ENCODE peak calls at places on chromosomes 6 and 20, in five cellular contexts. G is brain microvascular endothelial cell, S is astrocyte, C is neural progenitor cell, T is aorta. O is an unnamed sample.

GRCh38 chr20:47235853-47236638 is 120.5 kb downstream of the ZMYND8 start:
- DNase-seq in T (no peak), S (no peak), G (no peak), C (no peak), O (no peak)

GRCh38 chr6:13272131-13273046 is 55.9 kb downstream of the TBC1D7 start:
- DNase-seq in T (peak; percentile 87), S (peak; percentile 54), G (no peak), C (no peak), O (no peak)

GRCh38 chr6:28789553-28790083 is 134.2 kb downstream of the TRIM27 start:
- DNase-seq in S (peak; percentile 41), C (peak; percentile 54), G (peak; percentile 62), T (no peak), O (peak; percentile 69)

GRCh38 chr20:57251344-57251743 is 15.1 kb downstream of the BMP7 start:
- DNase-seq in G (peak; percentile 24), S (no peak), C (peak; percentile 27), T (no peak), O (no peak)

GRCh38 chr6:136306466-136306865 is 16.8 kb upstream of the BCLAF1 start:
- DNase-seq in C (no peak), S (no peak), G (no peak), T (no peak), O (no peak)

GRCh38 chr6:44226368-44227137 is 3.2 kb downstream of the SLC29A1 start:
- DNase-seq in T (no peak), S (no peak), G (no peak), C (no peak), O (no peak)

GRCh38 chr20:63612276-63612931 is 14.5 kb downstream of the GMEB2 start:
- DNase-seq in G (no peak), C (no peak), T (no peak), S (no peak), O (no peak)

GRCh38 chr6:155943635-155944034 is 488.0 kb upstream of the NOX3 start:
- DNase-seq in C (no peak), T (no peak), G (peak; percentile 27), S (peak; percentile 8), O (no peak)

GRCh38 chr6:30847421-30847970 is 36.8 kb upstream of the DDR1 start:
- DNase-seq in G (no peak), C (no peak), T (no peak), S (no peak), O (no peak)

GRCh38 chr6:76803038-76803580 is 660.2 kb downstream of the HTR1B start:
- DNase-seq in S (no peak), C (no peak), T (no peak), G (no peak), O (no peak)

GRCh38 chr20:7966176-7966575 is 25.9 kb upstream of the HAO1 start:
- DNase-seq in G (no peak), T (no peak), C (no peak), S (peak; percentile 5), O (no peak)

GRCh38 chr6:18022398-18023231 is 35.2 kb upstream of the KIF13A start:
- DNase-seq in T (no peak), S (peak; percentile 80), C (peak; percentile 95), G (peak; percentile 58), O (no peak)

GRCh38 chr6:2839195-2839981 is 2.3 kb downstream of the SERPINB1 start:
- DNase-seq in G (peak; percentile 49), S (peak; percentile 76), C (no peak), T (no peak), O (no peak)

GRCh38 chr20:20448891-20449290 is 81.0 kb downstream of the INSM1 start:
- DNase-seq in T (no peak), G (no peak), S (no peak), C (no peak), O (no peak)

GRCh38 chr6:66731310-66731709 is 1024.3 kb upstream of the EYS start:
- DNase-seq in G (no peak), S (no peak), C (no peak), T (no peak), O (no peak)

DNA sequence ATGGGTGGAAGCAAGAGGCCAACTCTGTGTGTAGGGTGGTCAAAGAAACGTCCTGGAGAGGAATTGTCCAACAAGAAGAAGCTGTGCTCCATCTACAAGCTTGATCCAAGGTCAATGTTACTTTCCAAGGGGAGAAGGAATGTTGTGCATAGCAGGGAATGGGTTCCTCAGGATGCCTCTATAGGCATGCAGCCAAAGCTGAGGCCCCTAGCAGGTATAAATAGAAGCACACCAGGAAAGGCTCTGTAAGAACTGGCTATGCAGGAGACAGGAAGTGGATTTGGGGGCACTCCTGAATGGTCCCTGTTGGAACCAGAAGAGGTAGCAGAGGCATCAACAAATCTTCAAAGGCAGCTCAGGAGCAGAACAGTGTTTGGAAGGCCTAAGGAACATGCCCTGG is 64.3 kb downstream of the FILIP1 start:
- DNase-seq in C (no peak), T (no peak), G (no peak), S (no peak), O (no peak)
- H3K4me3 ChIP-seq in C (no peak overlapping the region), T (no peak overlapping the region), G (no peak overlapping the region), S (no peak overlapping the region), O (no peak overlapping the region)

DNA sequence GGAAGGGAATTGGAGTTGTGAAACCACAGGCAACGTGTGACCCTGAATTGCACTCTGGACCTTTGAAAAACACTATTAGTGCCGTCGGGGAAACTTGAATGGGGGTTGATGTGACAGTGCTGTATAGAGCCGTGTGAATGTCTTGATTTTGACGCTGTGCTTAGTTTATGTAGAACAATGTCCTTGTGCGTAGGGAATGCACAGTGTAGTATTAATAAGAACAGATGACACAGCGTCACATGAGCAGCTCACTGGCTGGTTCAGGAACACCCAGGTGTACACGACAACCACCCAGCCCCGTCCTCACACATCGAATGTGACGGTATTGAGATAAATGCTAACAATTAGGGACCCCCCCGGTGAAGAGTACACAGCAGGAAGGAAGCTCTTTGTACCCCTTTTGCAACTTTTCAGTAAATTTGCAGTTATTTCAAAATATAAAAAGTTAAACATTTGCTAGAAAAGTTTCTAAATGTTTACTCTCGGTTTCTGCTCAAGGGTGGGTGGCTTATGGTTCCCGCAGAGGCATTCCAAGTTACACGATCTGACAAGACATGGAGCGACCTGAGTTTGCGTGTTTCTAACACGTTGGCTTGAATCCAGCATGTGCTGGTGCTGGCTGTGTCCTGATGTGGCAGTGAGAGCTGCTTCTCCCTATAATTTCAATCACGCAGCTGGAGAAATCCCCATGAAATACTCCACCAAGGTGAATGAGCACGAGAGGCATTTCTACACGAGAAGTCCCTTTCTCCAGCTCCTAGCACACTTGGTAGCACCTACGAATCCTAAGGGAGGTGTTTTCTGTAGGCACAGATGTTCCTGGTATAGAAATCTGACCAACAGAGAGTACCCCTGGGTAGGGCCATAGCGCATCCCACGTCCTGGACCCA is 208.0 kb upstream of the EXOC2 start:
- DNase-seq in C (no peak), S (no peak), T (no peak), G (no peak), O (no peak)
- H3K4me3 ChIP-seq in C (no peak overlapping the region), S (no peak overlapping the region), T (no peak overlapping the region), G (no peak overlapping the region), O (no peak overlapping the region)

GRCh38 chr20:49985617-49986016 is 2.8 kb downstream of the SNAI1 start:
- DNase-seq in G (no peak), T (no peak), C (no peak), S (no peak), O (no peak)

GRCh38 chr20:49987015-49987867 is 4.5 kb downstream of the SNAI1 start:
- DNase-seq in T (no peak), S (peak; percentile 56), C (peak; percentile 48), G (no peak), O (no peak)

GRCh38 chr20:49984426-49985153 is 1.8 kb downstream of the SNAI1 start:
- DNase-seq in G (no peak), T (no peak), S (no peak), C (no peak), O (no peak)

GRCh38 chr20:49985157-49985556 is 2.4 kb downstream of the SNAI1 start:
- DNase-seq in S (no peak), T (no peak), C (no peak), G (no peak), O (no peak)

GRCh38 chr20:49986049-49986448 is 3.3 kb downstream of the SNAI1 start:
- DNase-seq in G (no peak), S (no peak), C (no peak), T (no peak), O (no peak)
- H3K4me3 ChIP-seq in G (peak overlapping the region; percentile 97), S (peak overlapping the region; percentile 86), C (no peak overlapping the region), T (no peak overlapping the region), O (no peak overlapping the region)

GRCh38 chr20:9705722-9706476 is 133.0 kb downstream of the PAK5 start:
- DNase-seq in C (no peak), T (no peak), S (no peak), G (no peak), O (peak; percentile 27)
- H3K4me3 ChIP-seq in C (no peak overlapping the region), T (no peak overlapping the region), S (no peak overlapping the region), G (no peak overlapping the region), O (no peak overlapping the region)

GRCh38 chr6:129659590-129660345 is 50.2 kb downstream of the ARHGAP18 start:
- DNase-seq in S (no peak), T (no peak), G (no peak), C (no peak), O (no peak)
- H3K4me3 ChIP-seq in S (no peak overlapping the region), T (no peak overlapping the region), G (no peak overlapping the region), C (no peak overlapping the region), O (no peak overlapping the region)

GRCh38 chr6:39226606-39227300 is 2.5 kb downstream of the KCNK5 start:
- DNase-seq in C (no peak), S (no peak), G (no peak), T (no peak), O (no peak)

GRCh38 chr6:39225946-39226437 is 3.3 kb downstream of the KCNK5 start:
- DNase-seq in C (no peak), S (no peak), G (no peak), T (no peak), O (peak; percentile 88)

GRCh38 chr6:39227476-39227875 is 1.8 kb downstream of the KCNK5 start:
- DNase-seq in S (no peak), C (no peak), G (no peak), T (no peak), O (no peak)

GRCh38 chr6:39228992-39229767 is at the start of gene KCNK5:
- DNase-seq in C (peak; percentile 94), T (peak; percentile 80), G (peak; percentile 26), S (peak; percentile 6), O (peak; percentile 78)

DNA sequence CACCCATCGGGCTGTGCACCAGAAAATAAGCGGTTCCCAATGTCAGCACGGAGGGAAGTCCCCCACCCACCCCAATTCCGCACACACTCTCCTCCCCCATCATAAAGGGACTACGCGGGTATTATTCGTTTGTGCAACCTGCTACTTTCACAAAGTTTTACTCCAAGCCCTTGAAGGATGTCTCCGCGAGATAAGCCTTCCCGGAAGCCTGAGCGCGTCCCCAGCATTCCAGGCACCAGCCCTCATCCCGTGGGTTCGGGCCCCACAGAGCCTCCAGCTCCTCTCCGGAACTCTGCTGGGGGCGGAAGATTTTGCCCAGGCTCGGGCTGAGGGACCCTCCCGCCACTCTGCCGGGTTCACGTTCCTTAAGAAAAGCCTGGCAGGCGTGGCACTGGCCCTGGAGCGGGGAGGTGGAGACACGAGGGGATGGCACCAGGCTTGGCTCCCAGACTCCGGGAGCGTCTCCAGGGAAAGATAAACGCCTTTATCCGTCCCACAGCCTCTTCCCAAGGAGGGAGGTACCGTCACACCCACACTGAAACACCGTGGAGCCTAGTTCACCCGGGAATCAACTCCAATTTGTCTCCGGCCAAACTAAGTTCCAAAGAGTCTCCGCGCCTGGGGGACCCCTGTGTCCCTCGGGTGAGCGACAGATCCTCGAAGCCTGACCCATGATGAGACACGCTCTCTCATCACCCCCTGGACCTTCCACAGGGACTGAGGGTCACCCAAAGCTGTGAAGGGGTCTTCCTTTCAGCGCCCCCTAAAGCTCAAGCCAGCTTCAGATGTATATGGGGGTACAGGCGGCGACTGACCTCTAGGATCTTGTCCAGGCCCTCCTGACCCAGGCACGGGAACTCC is 934 bp downstream of the KCNK5 start:
- DNase-seq in T (no peak), G (no peak), C (peak; percentile 41), S (no peak), O (no peak)
- H3K4me3 ChIP-seq in T (no peak overlapping the region), G (no peak overlapping the region), C (peak overlapping the region; percentile 66), S (no peak overlapping the region), O (peak overlapping the region; percentile 71)

O was measured in Jurkat, Clone E6-1.